ENCODE peak calls at places on chromosomes 2 and 18, in five cellular contexts. M is IMR-90, A is GM12878, T is K562, H is A549. Z is an unnamed sample.
A peak's percentile ranks its signal among the peaks of the same experiment; 100 is the strongest.

GRCh38 chr18:57052173-57052572 is 94.7 kb upstream of the BOD1L2 start:
- DNase-seq in T (no peak), H (no peak), M (no peak), A (no peak), Z (no peak)

GRCh38 chr18:61831071-61831470 is 61.7 kb downstream of the RNF152 start:
- DNase-seq in T (no peak), M (peak; percentile 53), H (no peak), A (no peak), Z (peak; percentile 24)

GRCh38 chr2:60612028-60612427 is 58.6 kb upstream of the BCL11A start:
- DNase-seq in M (no peak), H (no peak), A (no peak), T (no peak), Z (no peak)

GRCh38 chr2:50645346-50645745 is 386.6 kb downstream of the NRXN1 start:
- DNase-seq in H (no peak), T (no peak), A (no peak), M (no peak), Z (no peak)

GRCh38 chr2:239778042-239778811 is 246.9 kb downstream of the NDUFA10 start:
- DNase-seq in A (no peak), T (no peak), H (no peak), M (no peak), Z (no peak)

GRCh38 chr2:219658861-219659260 is 31.4 kb downstream of the SLC4A3 start:
- DNase-seq in H (no peak), T (no peak), M (no peak), A (no peak), Z (no peak)

GRCh38 chr18:9765505-9765904 is 57.4 kb downstream of the RAB31 start:
- DNase-seq in A (no peak), T (no peak), M (no peak), H (no peak), Z (no peak)

GRCh38 chr18:80200171-80200931 is 47.0 kb downstream of the PARD6G start:
- DNase-seq in M (peak; percentile 17), A (no peak), T (peak; percentile 14), H (peak; percentile 7), Z (no peak)

GRCh38 chr2:104658840-104659591 is 194.9 kb upstream of the POU3F3 start:
- DNase-seq in M (no peak), H (no peak), A (no peak), T (no peak), Z (no peak)

GRCh38 chr2:16687949-16688348 is 22.3 kb upstream of the CYRIA start:
- DNase-seq in M (no peak), A (no peak), T (no peak), H (no peak), Z (no peak)

GRCh38 chr2:16693854-16694253 is 28.2 kb upstream of the CYRIA start:
- DNase-seq in H (no peak), M (no peak), A (no peak), T (peak; percentile 36), Z (no peak)
- TF ChIP-seq RCOR1 in H (no peak), M (no peak), A (no peak), T (no peak), Z (no peak)

DNA sequence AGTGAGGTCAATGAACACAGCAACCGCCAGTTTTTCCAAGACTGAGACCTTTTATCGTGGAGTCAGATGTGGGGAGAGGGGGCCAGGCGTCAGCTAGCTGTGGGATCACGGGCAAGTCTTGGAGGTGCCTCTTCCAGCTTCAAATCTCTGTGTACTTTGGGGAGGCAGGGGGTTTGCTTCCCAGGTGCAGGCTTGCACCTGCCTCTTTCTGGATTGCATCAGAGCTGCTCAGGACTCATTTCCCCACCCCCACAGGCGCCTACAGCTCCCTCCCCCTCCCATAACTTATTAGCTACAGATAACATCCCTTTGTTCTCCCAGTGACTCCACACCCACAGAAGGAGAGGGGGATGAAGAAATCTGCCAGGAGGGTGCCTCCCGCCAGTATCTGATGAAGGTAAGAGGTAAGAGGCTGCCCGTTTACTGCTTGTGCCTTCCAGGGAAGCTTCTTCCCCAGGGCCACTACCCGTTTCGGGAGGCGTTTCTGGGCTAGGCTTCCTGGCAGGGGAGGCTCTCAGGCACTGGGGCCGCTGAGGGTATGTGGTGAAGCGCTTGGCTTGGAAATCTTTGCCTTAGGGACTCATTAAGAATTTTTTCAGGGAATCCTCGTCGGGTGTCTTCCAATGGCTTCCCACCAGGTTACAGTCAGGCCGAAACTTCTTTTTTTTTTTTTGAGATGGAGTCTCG is 18.8 kb upstream of the MRPL33 start:
- DNase-seq in M (no peak), T (peak; percentile 57), A (no peak), H (no peak), Z (no peak)
- TF ChIP-seq RCOR1 in M (no peak), T (no peak), A (no peak), H (no peak), Z (no peak)

GRCh38 chr2:235826791-235827190 is 332.9 kb downstream of the AGAP1 start:
- DNase-seq in T (no peak), M (no peak), A (no peak), H (no peak), Z (no peak)

GRCh38 chr2:235827585-235827992 is 333.7 kb downstream of the AGAP1 start:
- DNase-seq in H (peak; percentile 43), T (no peak), M (no peak), A (no peak), Z (no peak)

GRCh38 chr2:235831755-235832154 is 336.4 kb downstream of the GBX2 start:
- DNase-seq in H (no peak), A (no peak), M (no peak), T (no peak), Z (no peak)

GRCh38 chr2:235832941-235833340 is 335.2 kb downstream of the GBX2 start:
- DNase-seq in H (no peak), T (no peak), M (no peak), A (no peak), Z (no peak)

GRCh38 chr2:235829726-235830125 is 335.9 kb downstream of the AGAP1 start:
- DNase-seq in T (no peak), M (no peak), A (no peak), H (no peak), Z (no peak)
- TF ChIP-seq RCOR1 in T (no peak), M (no peak), A (no peak), H (no peak), Z (no peak)

GRCh38 chr2:46942143-46942526 is 26.5 kb upstream of the MCFD2 start:
- DNase-seq in M (no peak), H (peak; percentile 38), A (no peak), T (peak; percentile 38), Z (peak; percentile 42)
- TF ChIP-seq RCOR1 in M (no peak), H (no peak), A (no peak), T (no peak), Z (no peak)

GRCh38 chr2:172580544-172580943 is 24.7 kb downstream of the PDK1 start:
- DNase-seq in A (no peak), T (no peak), M (no peak), H (no peak), Z (no peak)

GRCh38 chr2:172582656-172583055 is 26.8 kb downstream of the PDK1 start:
- DNase-seq in T (no peak), H (no peak), M (no peak), A (no peak), Z (no peak)

GRCh38 chr2:172578860-172579512 is 23.1 kb downstream of the PDK1 start:
- DNase-seq in A (no peak), H (no peak), M (no peak), T (no peak), Z (no peak)

GRCh38 chr2:172574965-172575364 is 19.1 kb downstream of the PDK1 start:
- DNase-seq in H (no peak), M (no peak), A (no peak), T (no peak), Z (no peak)

DNA sequence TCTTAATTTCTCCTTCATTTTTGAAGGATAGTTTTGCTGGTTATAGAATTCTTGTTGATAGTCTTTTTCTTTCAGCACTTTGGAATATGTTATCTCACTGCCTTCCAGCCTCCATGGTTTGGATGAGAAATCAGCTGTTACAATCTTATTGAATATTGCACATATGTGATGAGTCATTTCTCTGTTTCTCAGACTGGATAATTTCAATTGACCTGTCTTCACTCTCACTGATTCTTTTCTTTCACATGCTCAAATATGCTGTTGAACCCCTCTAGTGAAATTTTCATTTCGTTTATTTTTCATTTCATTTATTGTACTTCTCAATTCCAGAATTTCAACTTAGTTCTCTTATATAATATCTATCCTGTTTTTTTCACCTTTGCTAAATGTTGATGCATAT is 22.2 kb downstream of the PDK1 start:
- DNase-seq in M (peak; percentile 21), T (no peak), H (no peak), A (no peak), Z (no peak)
- TF ChIP-seq RCOR1 in M (no peak), T (no peak), H (no peak), A (no peak), Z (no peak)

DNA sequence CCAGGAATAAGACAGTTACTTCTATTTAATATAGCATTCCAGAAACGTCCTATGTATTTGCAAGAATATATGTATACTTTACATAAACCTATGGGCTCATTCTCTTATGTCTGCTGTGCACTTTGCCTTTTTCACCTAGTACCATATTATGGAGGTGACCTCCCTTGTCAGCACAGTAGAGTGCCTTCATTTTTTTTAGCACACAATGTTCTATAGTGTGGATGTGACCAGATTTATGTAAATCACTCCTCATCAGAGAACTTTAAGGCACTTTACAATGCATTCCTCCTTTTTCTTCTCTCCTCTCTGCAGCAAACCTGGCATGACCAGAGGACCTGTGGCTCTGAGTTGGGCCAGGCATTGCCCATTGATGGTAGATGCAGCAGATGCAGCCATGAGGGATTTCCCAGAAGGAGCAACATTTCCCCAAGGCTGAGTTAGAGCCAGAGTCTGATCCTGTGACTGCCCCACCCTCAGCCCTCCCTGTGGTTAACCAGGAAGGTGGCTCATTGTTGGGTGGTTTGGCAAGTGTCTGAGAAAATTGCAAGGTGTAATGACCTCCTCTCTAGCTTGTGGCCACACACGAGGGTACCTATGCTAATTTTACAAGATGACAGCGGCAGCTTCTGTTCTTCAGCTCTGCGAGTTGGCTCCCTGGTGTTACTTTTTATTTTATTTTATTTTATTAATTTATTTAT is 76.5 kb upstream of the DLX2 start:
- DNase-seq in A (no peak), T (no peak), H (no peak), M (peak; percentile 35), Z (no peak)
- TF ChIP-seq RCOR1 in A (no peak), T (no peak), H (no peak), M (no peak), Z (no peak)

GRCh38 chr2:67646714-67647333 is 249.7 kb downstream of the ETAA1 start:
- DNase-seq in A (no peak), H (no peak), M (no peak), T (no peak), Z (no peak)
- TF ChIP-seq RCOR1 in A (no peak), H (no peak), M (no peak), T (no peak), Z (no peak)

DNA sequence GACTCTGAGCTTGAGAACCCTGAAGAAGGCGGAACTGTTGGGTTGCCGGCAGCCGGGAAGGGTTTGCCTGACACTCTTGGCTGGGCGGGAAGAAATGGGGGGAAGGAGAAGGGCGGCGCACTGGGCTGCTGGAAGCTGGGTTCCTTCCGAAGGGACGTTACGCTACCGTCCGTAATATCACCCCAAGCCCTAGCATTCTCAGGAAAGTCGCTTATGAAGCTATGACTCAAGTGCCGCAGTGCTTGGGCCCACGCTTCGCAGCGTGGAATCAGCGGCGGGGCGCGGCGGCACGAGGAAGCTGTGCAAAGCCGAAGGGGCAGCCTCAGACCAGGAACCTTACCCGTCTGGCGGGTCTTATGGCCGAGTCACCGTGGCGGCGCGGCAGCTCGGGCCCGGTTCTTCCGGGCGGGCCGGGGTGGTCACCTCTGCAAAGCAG is 50.2 kb upstream of the SIGLEC15 start:
- DNase-seq in A (no peak), M (peak; percentile 63), T (peak; percentile 38), H (peak; percentile 43), Z (peak; percentile 55)
- TF ChIP-seq RCOR1 in A (no peak), M (no peak), T (no peak), H (no peak), Z (no peak)

Z was measured in SK-N-SH.